ENCODE peak calls at places on chromosomes 16 and 17, in seven cellular contexts. T is GM18507, P is ELR, A is endodermal cell, W is fibroblast of villous mesenchyme, X is HEK293T, G is posterior vena cava. F is an unnamed sample.

GRCh38 chr16:77732241-77732946 is 10.1 kb downstream of the NUDT7 start:
- DNase-seq in P (peak), G (no peak), T (no peak), W (peak), X (no peak), A (no peak), F (no peak)

GRCh38 chr17:1645207-1646171 is at the start of gene SCARF1:
- DNase-seq in W (no peak), P (no peak), X (no peak), A (peak), T (no peak), G (peak), F (no peak)

GRCh38 chr17:19753049-19753444 is 4.9 kb upstream of the ALDH3A1 start:
- DNase-seq in X (no peak), A (no peak), P (peak), W (no peak), T (no peak), G (peak), F (no peak)

GRCh38 chr16:26614102-26614864 is 452.4 kb upstream of the C16orf82 start:
- DNase-seq in T (no peak), P (no peak), W (no peak), A (peak), X (no peak), G (no peak), F (no peak)

GRCh38 chr17:31832748-31833147 is 26.3 kb downstream of the COPRS start:
- DNase-seq in G (peak), A (no peak), X (no peak), P (no peak), T (no peak), W (no peak), F (no peak)

GRCh38 chr17:27343972-27344607 is 50.2 kb downstream of the WSB1 start:
- DNase-seq in P (no peak), X (no peak), G (peak), A (peak), T (no peak), W (no peak), F (no peak)

GRCh38 chr17:31269597-31269996 is 27.4 kb downstream of the OMG start:
- DNase-seq in P (peak), T (no peak), W (peak), X (no peak), A (peak), G (no peak), F (no peak)

GRCh38 chr16:56828641-56829040 is 36.4 kb upstream of the SLC12A3 start:
- DNase-seq in G (no peak), P (no peak), W (no peak), A (no peak), X (no peak), T (no peak), F (no peak)

GRCh38 chr16:72242757-72243156 is 70.8 kb upstream of the PMFBP1 start:
- DNase-seq in X (no peak), W (no peak), G (no peak), T (no peak), A (no peak), P (no peak), F (no peak)

GRCh38 chr17:5381542-5381941 is 37.9 kb downstream of the NUP88 start:
- DNase-seq in X (no peak), W (no peak), G (no peak), T (no peak), P (peak), A (no peak), F (no peak)

GRCh38 chr17:68298601-68299000 is 7.3 kb downstream of the ARSG start:
- DNase-seq in G (no peak), X (no peak), A (no peak), P (no peak), T (no peak), W (no peak), F (no peak)

GRCh38 chr17:17082878-17083277 is 40.6 kb downstream of the MPRIP start:
- DNase-seq in A (no peak), P (no peak), G (peak), X (no peak), T (no peak), W (no peak), F (no peak)

GRCh38 chr16:48158296-48158695 is 2.5 kb upstream of the ABCC12 start:
- DNase-seq in G (no peak), P (peak), T (no peak), A (no peak), X (no peak), W (peak), F (peak)

GRCh38 chr17:75778861-75779249 is 5.8 kb upstream of the UNK start:
- DNase-seq in G (no peak), A (no peak), X (peak), T (no peak), W (no peak), P (no peak), F (peak)

GRCh38 chr16:89093602-89094251 is at the start of gene ACSF3:
- DNase-seq in P (peak), A (peak), T (peak), G (peak), W (peak), X (peak), F (peak)

GRCh38 chr16:29995330-29995910 is at the start of gene HIRIP3:
- DNase-seq in T (peak), A (peak), P (peak), X (peak), W (peak), G (peak), F (peak)

GRCh38 chr17:49496183-49496865 is 1.2 kb downstream of the NGFR start:
- DNase-seq in T (peak), X (peak), W (peak), P (peak), A (peak), G (peak), F (peak)

GRCh38 chr17:83100220-83100852 is 20.9 kb downstream of the METRNL start:
- DNase-seq in X (no peak), A (no peak), W (peak), P (no peak), G (no peak), T (no peak), F (no peak)

GRCh38 chr16:29899516-29900101 is at the start of gene SEZ6L2:
- DNase-seq in A (peak), X (peak), W (peak), G (peak), P (peak), T (no peak), F (no peak)

GRCh38 chr16:53212899-53213235 is 158.1 kb downstream of the CHD9 start:
- DNase-seq in G (no peak), W (no peak), A (no peak), X (no peak), P (peak), T (no peak), F (no peak)

GRCh38 chr17:79845601-79845949 is 6.3 kb upstream of the CBX4 start:
- DNase-seq in A (no peak), G (no peak), T (no peak), X (no peak), W (peak), P (peak), F (no peak)

GRCh38 chr17:5035356-5035755 is at the start of gene SLC52A1:
- DNase-seq in G (no peak), X (no peak), P (peak), T (no peak), A (peak), W (no peak), F (no peak)

GRCh38 chr16:23694707-23695373 is 16.2 kb downstream of the PLK1 start:
- DNase-seq in A (peak), G (no peak), T (no peak), W (no peak), P (no peak), X (peak), F (peak)

GRCh38 chr17:14672830-14673229 is 371.9 kb downstream of the HS3ST3B1 start:
- DNase-seq in G (no peak), A (peak), X (no peak), P (peak), T (no peak), W (peak), F (no peak)

GRCh38 chr16:57941016-57941656 is 29.8 kb downstream of the CNGB1 start:
- DNase-seq in W (peak), T (no peak), P (no peak), A (no peak), X (no peak), G (no peak), F (no peak)

GRCh38 chr16:88389621-88390160 is 6.9 kb downstream of the ZNF469 start:
- DNase-seq in W (no peak), X (no peak), T (no peak), P (no peak), A (no peak), G (no peak), F (no peak)

F was measured in GM13976.